ENCODE peak calls at places on chromosomes 3 and 15, in five cellular contexts. U, B, P, Y and D are unnamed samples. For H3K4me1, the result is how much of the 10 kb centered on the place peaks cover.

GRCh38 chr3:11235385-11235784 is 36.8 kb upstream of the ATG7 start:
- DNase-seq in Y (no peak), P (no peak), U (no peak), B (no peak), D (no peak)

GRCh38 chr15:92636950-92637481 is 18.6 kb downstream of the FAM174B start:
- DNase-seq in U (no peak), P (no peak), B (no peak), Y (peak), D (no peak)

GRCh38 chr3:107452436-107452835 is 70.3 kb upstream of the BBX start:
- DNase-seq in U (no peak), P (no peak), B (no peak), Y (no peak), D (no peak)

GRCh38 chr15:87710406-87710805 is 546.1 kb downstream of the NTRK3 start:
- DNase-seq in B (peak), Y (peak), U (no peak), P (peak), D (peak)

GRCh38 chr3:53222183-53222901 is 33.5 kb downstream of the TKT start:
- DNase-seq in B (no peak), P (no peak), U (no peak), Y (no peak), D (no peak)

GRCh38 chr15:96947830-96948229 is 617.3 kb downstream of the NR2F2 start:
- DNase-seq in B (no peak), Y (no peak), U (no peak), P (no peak), D (no peak)

GRCh38 chr3:173993299-173993698 is 595.8 kb downstream of the NLGN1 start:
- DNase-seq in B (no peak), P (no peak), U (peak), Y (no peak), D (no peak)

GRCh38 chr3:12139111-12139511 is 19.6 kb downstream of the TIMP4 start:
- DNase-seq in P (peak), U (peak), B (peak), Y (peak), D (peak)

GRCh38 chr3:3316523-3316922 is 137.0 kb upstream of the CRBN start:
- DNase-seq in U (no peak), B (no peak), Y (no peak), P (no peak), D (no peak)

GRCh38 chr3:98980915-98981596 is 79.6 kb upstream of the DCBLD2 start:
- DNase-seq in P (no peak), B (no peak), Y (no peak), U (peak), D (no peak)

GRCh38 chr3:55622116-55622515 is 135.0 kb upstream of the WNT5A start:
- DNase-seq in U (no peak), P (no peak), B (no peak), Y (no peak), D (no peak)

GRCh38 chr3:113668015-113668414 is 28.4 kb downstream of the USF3 start:
- DNase-seq in Y (no peak), P (no peak), B (no peak), U (no peak), D (no peak)

GRCh38 chr15:59595434-59595915 is 16.1 kb upstream of the GCNT3 start:
- DNase-seq in Y (peak), P (no peak), U (peak), B (no peak), D (no peak)

GRCh38 chr15:85333132-85333831 is 47.1 kb upstream of the AKAP13 start:
- DNase-seq in Y (no peak), U (no peak), B (no peak), P (no peak), D (no peak)

GRCh38 chr3:71152892-71153265 is 430.6 kb downstream of the FOXP1 start:
- DNase-seq in U (no peak), B (no peak), Y (peak), P (no peak), D (no peak)

GRCh38 chr3:33364060-33364459 is 76.1 kb downstream of the UBP1 start:
- DNase-seq in B (no peak), Y (no peak), P (no peak), U (no peak), D (no peak)

GRCh38 chr3:33358172-33358781 is 81.0 kb downstream of the FBXL2 start:
- DNase-seq in Y (no peak), U (no peak), P (no peak), B (no peak), D (no peak)

GRCh38 chr3:33364531-33365128 is 75.6 kb downstream of the UBP1 start:
- DNase-seq in Y (no peak), P (no peak), U (no peak), B (no peak), D (no peak)

GRCh38 chr3:33363113-33363800 is 76.9 kb downstream of the UBP1 start:
- DNase-seq in U (no peak), P (no peak), B (no peak), Y (no peak), D (no peak)

GRCh38 chr3:33360136-33360825 is 79.9 kb downstream of the UBP1 start:
- DNase-seq in B (no peak), U (peak), P (no peak), Y (no peak), D (no peak)
- H3K4me1 ChIP-seq in B (under half), U (under half), P (under half), Y (under half), D (under half)

GRCh38 chr15:82680200-82681102 is 29.2 kb downstream of the AP3B2 start:
- DNase-seq in Y (peak), B (no peak), U (peak), P (no peak), D (no peak)
- TF ChIP-seq POLR2A in Y (peak), B (no peak), U (peak), P (peak), D (no peak)

GRCh38 chr15:71485094-71485693 is 325.2 kb upstream of the NR2E3 start:
- DNase-seq in Y (no peak), B (no peak), U (peak), P (no peak), D (no peak)

GRCh38 chr15:71480566-71480965 is 329.8 kb upstream of the NR2E3 start:
- DNase-seq in B (no peak), U (no peak), P (no peak), Y (no peak), D (no peak)

GRCh38 chr15:71489570-71489969 is 320.8 kb upstream of the NR2E3 start:
- DNase-seq in B (no peak), U (no peak), Y (no peak), P (no peak), D (no peak)

GRCh38 chr15:71484080-71484479 is 326.3 kb upstream of the NR2E3 start:
- DNase-seq in U (no peak), B (no peak), Y (no peak), P (no peak), D (no peak)
- H3K4me1 ChIP-seq in U (under half), B (under half), Y (under half), P (under half), D (under half)

GRCh38 chr3:54232618-54233017 is 110.3 kb downstream of the CACNA2D3 start:
- DNase-seq in U (no peak), P (no peak), B (no peak), Y (peak), D (no peak)

GRCh38 chr3:54240319-54240718 is 118.0 kb downstream of the CACNA2D3 start:
- DNase-seq in B (no peak), U (no peak), Y (no peak), P (no peak), D (no peak)

GRCh38 chr3:54237109-54237508 is 114.8 kb downstream of the CACNA2D3 start:
- DNase-seq in P (no peak), B (no peak), U (no peak), Y (no peak), D (no peak)

GRCh38 chr3:54235998-54236397 is 113.6 kb downstream of the CACNA2D3 start:
- DNase-seq in U (no peak), B (no peak), Y (no peak), P (no peak), D (no peak)

DNA sequence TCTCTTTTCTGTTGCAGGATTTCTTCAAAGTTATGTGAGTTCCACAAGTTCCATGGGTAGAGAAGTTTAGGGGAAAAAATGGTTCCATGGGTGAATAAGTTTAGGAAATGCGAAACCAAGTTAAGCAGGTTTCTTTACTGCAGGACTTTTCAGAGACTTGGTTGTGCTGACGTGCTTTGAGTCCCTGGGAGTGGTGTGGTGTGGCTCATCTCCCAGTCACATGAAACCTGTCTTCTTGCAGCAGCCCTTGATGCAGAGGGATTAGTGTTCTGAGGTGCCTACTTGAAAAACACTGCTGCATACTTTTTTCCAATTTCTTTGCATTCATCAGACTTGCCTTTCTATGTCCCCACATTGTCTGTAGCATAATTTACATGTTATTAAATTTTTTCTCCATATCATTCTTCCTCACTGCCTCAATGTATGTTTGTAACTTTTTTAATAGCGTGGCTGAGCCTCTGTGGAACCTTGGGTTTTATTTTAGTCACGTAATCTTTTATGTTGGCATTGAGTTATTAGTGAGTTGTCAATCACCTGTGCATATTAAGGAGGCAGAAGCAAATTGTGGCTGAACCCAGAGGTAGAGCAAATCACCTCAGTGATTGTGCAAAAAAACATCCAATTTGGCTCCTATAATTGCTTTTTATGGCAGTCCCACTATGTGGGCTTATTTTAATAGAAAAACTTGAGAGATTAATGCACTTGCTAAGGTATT is 115.6 kb downstream of the CACNA2D3 start:
- DNase-seq in Y (no peak), P (no peak), U (no peak), B (no peak), D (no peak)
- TF ChIP-seq POLR2A in Y (no peak), P (no peak), U (no peak), B (no peak), D (no peak)

GRCh38 chr3:194137314-194138097 is 1.6 kb downstream of the HES1 start:
- DNase-seq in B (peak), Y (peak), P (peak), U (peak), D (peak)
- H3K4me1 ChIP-seq in B (under half), Y (under half), P (under half), U (under half), D (under half)

DNA sequence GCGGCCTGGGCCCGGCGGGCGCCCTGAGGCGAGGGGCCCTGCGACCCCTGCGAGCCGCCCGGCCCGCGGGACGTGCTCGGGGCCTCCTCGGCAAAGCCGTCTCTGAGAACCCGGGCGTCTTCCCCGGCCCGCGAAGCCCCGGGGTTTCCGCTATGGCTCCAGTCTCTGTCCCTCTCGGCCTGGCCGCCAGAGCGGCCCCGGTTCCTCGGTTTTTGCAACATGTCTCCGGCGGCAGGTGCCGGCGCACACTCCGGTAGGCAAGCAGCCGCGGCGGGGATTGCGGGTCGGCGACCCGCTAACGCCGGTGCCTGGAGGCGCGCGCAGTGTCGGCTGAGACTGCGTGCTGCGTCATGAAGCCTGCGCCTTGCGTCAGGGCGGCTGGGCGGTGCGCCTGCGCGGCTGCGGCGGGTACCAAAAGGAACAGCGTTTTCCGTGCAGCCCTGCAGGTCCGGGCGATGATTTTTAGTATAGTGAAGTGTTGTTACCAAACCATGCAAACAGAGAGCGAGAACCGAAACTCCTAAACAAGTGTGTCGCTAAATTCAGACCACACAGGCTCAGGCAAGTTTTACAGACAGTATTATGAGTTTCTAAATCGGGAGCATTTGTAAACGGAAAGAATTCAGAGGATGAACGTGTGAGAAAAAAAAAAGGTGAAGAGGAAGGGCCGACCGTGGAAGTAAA is at the start of gene NSMCE3:
- DNase-seq in U (peak), P (peak), B (peak), Y (peak), D (peak)
- TF ChIP-seq POLR2A in U (peak), P (peak), B (peak), Y (peak), D (peak)